ENCODE peak calls at places on chromosome 5, in four cellular contexts. F, V, C and P are unnamed samples.

GRCh38 chr5:109653840-109654239 is 35.9 kb upstream of the MAN2A1 start:
- DNase-seq in C (no peak), V (no peak), F (no peak), P (no peak)

GRCh38 chr5:129972774-129973173 is 68.5 kb downstream of the CHSY3 start:
- DNase-seq in V (no peak), F (no peak), C (no peak), P (no peak)

GRCh38 chr5:135028791-135029467 is 5.1 kb downstream of the PITX1 start:
- DNase-seq in V (no peak), C (no peak), F (no peak), P (no peak)

GRCh38 chr5:33939863-33940262 is 3.7 kb downstream of the RXFP3 start:
- DNase-seq in F (no peak), C (no peak), V (no peak), P (no peak)

GRCh38 chr5:55231476-55232193 is 1.8 kb downstream of the CCNO start:
- DNase-seq in C (peak; percentile 14), F (no peak), V (no peak), P (no peak)

GRCh38 chr5:98769006-98769255 is 4.5 kb upstream of the RGMB start:
- DNase-seq in F (no peak), C (peak; percentile 37), V (no peak), P (no peak)

GRCh38 chr5:75460947-75461346 is 50.5 kb downstream of the CERT1 start:
- DNase-seq in C (no peak), V (peak; percentile 33), F (no peak), P (no peak)

GRCh38 chr5:34535433-34535832 is 120.7 kb upstream of the RAI14 start:
- DNase-seq in V (no peak), C (no peak), F (no peak), P (no peak)

GRCh38 chr5:177498013-177498847 is 826 bp upstream of the PDLIM7 start:
- DNase-seq in V (no peak), C (no peak), F (peak; percentile 82), P (no peak)

GRCh38 chr5:149714877-149715502 is 15.1 kb upstream of the PPARGC1B start:
- DNase-seq in C (no peak), V (no peak), F (no peak), P (no peak)

GRCh38 chr5:179607449-179607931 is 16.0 kb downstream of the HNRNPH1 start:
- DNase-seq in F (no peak), C (no peak), V (no peak), P (no peak)

GRCh38 chr5:122896598-122897282 is 51.3 kb downstream of the SNX24 start:
- DNase-seq in F (peak; percentile 30), V (no peak), C (no peak), P (no peak)

GRCh38 chr5:113022661-113023060 is 46.1 kb downstream of the DCP2 start:
- DNase-seq in V (peak; percentile 11), F (no peak), C (no peak), P (no peak)

GRCh38 chr5:80754900-80755299 is 100.1 kb upstream of the DHFR start:
- DNase-seq in F (no peak), C (no peak), V (peak; percentile 33), P (no peak)

GRCh38 chr5:121841900-121842299 is 9.8 kb upstream of the FTMT start:
- DNase-seq in F (no peak), C (no peak), V (no peak), P (no peak)

GRCh38 chr5:159552751-159553150 is 222.5 kb upstream of the IL12B start:
- DNase-seq in F (no peak), C (no peak), V (no peak), P (no peak)

GRCh38 chr5:45725537-45725936 is 29.4 kb upstream of the HCN1 start:
- DNase-seq in V (no peak), F (no peak), C (no peak), P (no peak)

GRCh38 chr5:3456121-3456681 is 139.4 kb upstream of the IRX1 start:
- DNase-seq in C (no peak), F (no peak), V (no peak), P (no peak)

GRCh38 chr5:122152266-122152900 is 23.0 kb downstream of the ZNF474 start:
- DNase-seq in F (no peak), V (no peak), C (no peak), P (no peak)

GRCh38 chr5:149636861-149637246 is 55.6 kb downstream of the ARHGEF37 start:
- DNase-seq in V (no peak), F (peak; percentile 55), C (no peak), P (peak; percentile 41)

GRCh38 chr5:36378551-36378950 is 76.8 kb upstream of the RANBP3L start:
- DNase-seq in V (no peak), F (no peak), C (no peak), P (no peak)

GRCh38 chr5:173331956-173332479 is 3.8 kb upstream of the STC2 start:
- DNase-seq in V (peak; percentile 42), C (peak; percentile 69), F (peak; percentile 93), P (peak; percentile 77)

GRCh38 chr5:109650451-109650850 is 39.3 kb upstream of the MAN2A1 start:
- DNase-seq in C (no peak), V (no peak), F (peak; percentile 58), P (no peak)

GRCh38 chr5:55601209-55601618 is 66.5 kb upstream of the PLPP1 start:
- DNase-seq in F (no peak), C (no peak), V (no peak), P (no peak)

GRCh38 chr5:150503977-150504620 is 3.8 kb upstream of the NDST1 start:
- DNase-seq in F (peak; percentile 79), V (no peak), C (no peak), P (no peak)

GRCh38 chr5:43854697-43855292 is 251.8 kb downstream of the NNT start:
- DNase-seq in F (no peak), C (no peak), V (no peak), P (no peak)

GRCh38 chr5:23648656-23649055 is 141.2 kb downstream of the PRDM9 start:
- DNase-seq in F (no peak), C (no peak), V (no peak), P (no peak)

GRCh38 chr5:10527281-10527950 is 36.5 kb upstream of the ANKRD33B start:
- DNase-seq in V (no peak), C (no peak), F (no peak), P (no peak)

GRCh38 chr5:164504141-164504772 is 998.8 kb downstream of the MAT2B start:
- DNase-seq in F (peak; percentile 67), C (peak; percentile 1), V (peak; percentile 5), P (peak; percentile 15)

GRCh38 chr5:109191153-109191558 is 218.6 kb downstream of the PJA2 start:
- DNase-seq in C (no peak), V (no peak), F (peak; percentile 82), P (no peak)

GRCh38 chr5:66864240-66864884 is 268.2 kb downstream of the MAST4 start:
- DNase-seq in V (no peak), F (peak; percentile 10), C (no peak), P (no peak)

GRCh38 chr5:169435506-169436230 is 134.7 kb upstream of the SLIT3 start:
- DNase-seq in C (no peak), V (no peak), F (no peak), P (no peak)

GRCh38 chr5:150181766-150182545 is 7.9 kb upstream of the SLC6A7 start:
- DNase-seq in F (no peak), V (no peak), C (no peak), P (no peak)

GRCh38 chr5:131959906-131960305 is 14.4 kb upstream of the MEIKIN start:
- DNase-seq in V (no peak), C (no peak), F (peak; percentile 13), P (no peak)

GRCh38 chr5:141017943-141018342 is 33.2 kb upstream of the PCDHB1 start:
- DNase-seq in C (no peak), F (no peak), V (no peak), P (no peak)

GRCh38 chr5:133245191-133246052 is 193.6 kb downstream of the HSPA4 start:
- DNase-seq in V (no peak), F (peak; percentile 77), C (no peak), P (no peak)

GRCh38 chr5:61098251-61098650 is 64.0 kb downstream of the SMIM15 start:
- DNase-seq in V (no peak), F (peak; percentile 28), C (no peak), P (no peak)

GRCh38 chr5:61097465-61097864 is 64.8 kb downstream of the SMIM15 start:
- DNase-seq in F (no peak), V (no peak), C (no peak), P (no peak)

DNA sequence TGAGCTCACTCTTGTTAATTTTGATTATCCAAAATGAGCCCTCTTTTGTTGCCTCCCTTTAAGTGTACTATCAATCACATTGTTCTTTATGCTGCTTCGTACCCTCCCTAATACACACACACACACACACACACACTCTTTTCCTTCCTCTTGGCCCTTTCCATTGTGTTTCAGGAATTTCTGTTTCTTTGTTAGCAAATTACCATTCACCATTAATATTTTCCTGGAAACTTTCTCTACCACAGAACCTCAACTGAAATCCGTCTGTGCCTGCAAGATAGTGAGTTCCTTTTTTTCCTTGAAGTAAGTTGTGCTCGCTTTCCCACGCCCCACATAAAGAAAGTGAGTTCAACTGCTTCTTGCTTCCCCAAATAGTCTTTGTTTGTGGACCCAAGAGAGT is 61.8 kb downstream of the SMIM15 start:
- DNase-seq in F (peak; percentile 36), C (no peak), V (no peak), P (no peak)
- TF ChIP-seq SPI1 in F (peak; percentile 71), C (no peak), V (no peak), P (peak; percentile 41)

DNA sequence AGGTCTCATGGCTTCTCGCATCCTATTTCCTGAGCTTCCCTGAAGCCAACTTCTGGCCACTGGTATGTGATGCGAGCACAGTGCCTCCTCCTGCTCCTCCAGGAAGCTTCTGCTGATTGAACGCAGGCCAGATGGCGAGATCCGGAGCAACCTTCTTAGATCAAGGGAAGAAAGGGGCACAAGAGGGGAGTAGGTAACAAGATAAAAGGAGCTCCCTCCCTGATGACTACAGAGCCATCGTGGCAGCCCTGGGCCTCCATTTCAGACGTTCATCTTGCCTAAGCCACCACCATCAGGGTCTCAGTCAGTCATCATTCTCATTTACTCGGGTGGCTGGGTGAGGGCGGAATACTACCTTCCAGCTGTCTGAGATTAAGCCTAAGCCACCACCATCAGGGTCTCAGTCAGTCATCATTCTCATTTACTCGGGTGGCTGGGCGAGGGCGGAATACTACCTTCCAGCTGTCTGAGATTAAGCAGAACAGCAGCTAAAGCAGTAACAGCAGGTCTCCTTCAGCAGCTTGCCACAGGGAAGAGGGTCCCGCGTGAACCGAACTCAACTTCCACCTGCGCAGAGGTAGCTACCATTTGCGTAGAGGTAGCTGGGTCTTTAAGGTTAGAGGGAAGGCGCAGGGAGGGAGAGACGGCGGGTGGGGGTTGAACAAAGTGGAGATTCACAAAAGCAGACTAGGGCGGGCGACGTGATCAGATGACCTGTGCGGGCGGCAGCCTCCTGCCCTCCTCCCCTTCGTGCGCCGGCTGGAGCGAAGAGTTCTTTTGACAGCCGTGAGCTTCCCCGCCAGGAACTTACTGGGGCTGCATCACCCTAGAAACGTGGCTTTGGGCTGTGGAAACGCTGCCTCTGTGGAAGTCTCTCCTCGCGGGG is 27.9 kb upstream of the MGAT1 start:
- DNase-seq in V (no peak), C (no peak), F (peak; percentile 83), P (no peak)
- TF ChIP-seq SPI1 in V (no peak), C (no peak), F (no peak), P (no peak)

DNA sequence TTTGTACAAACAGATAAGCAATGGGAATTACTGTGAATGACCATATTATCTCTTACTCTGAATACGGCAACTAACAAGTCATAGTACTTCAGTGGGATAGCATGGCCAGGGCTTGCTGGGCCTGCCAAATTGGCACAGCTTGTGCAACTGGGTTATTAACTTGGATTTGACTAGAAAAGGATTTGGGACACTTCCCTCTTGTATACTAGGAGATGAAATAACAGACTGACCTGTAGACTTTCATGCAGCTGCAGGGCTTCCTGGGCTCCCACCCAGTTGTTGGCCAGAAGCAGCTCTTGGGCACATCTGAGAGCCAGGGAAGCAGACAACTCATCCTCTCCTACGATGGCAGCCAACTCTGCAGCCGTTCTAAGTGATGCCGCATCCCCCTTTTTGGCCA is 39.8 kb downstream of the CNOT8 start:
- DNase-seq in V (no peak), C (no peak), F (no peak), P (no peak)
- TF ChIP-seq SPI1 in V (no peak), C (no peak), F (no peak), P (no peak)

GRCh38 chr5:1706428-1706827 is 93.2 kb downstream of the MRPL36 start:
- DNase-seq in F (no peak), C (no peak), V (no peak), P (no peak)
- TF ChIP-seq SPI1 in F (no peak), C (no peak), V (no peak), P (no peak)